ENCODE peak calls at places on chromosomes 4 and X, in six cellular contexts. W is GM23338, K is suprapubic skin, B is stomach, Y is upper lobe of left lung, L is breast epithelium. F is an unnamed sample. For H3K4me1, the result is how much of the 10 kb centered on the place peaks cover.

GRCh38 chr4:143531368-143531767 is 17.9 kb downstream of the SMARCA5 start:
- DNase-seq in Y (no peak), W (peak), B (no peak), L (no peak), K (no peak), F (no peak)

GRCh38 chr4:127586922-127587571 is 45.7 kb upstream of the INTU start:
- DNase-seq in B (no peak), K (no peak), W (peak), L (no peak), Y (no peak), F (no peak)

GRCh38 chr4:139279723-139280620 is at the start of gene MGARP:
- DNase-seq in K (no peak), Y (peak), B (no peak), W (peak), L (no peak), F (no peak)

GRCh38 chr4:140083320-140083719 is 70.7 kb downstream of the MAML3 start:
- DNase-seq in Y (no peak), L (no peak), W (no peak), K (no peak), B (no peak), F (no peak)

GRCh38 chr4:111267786-111268185 is 644.9 kb upstream of the PITX2 start:
- DNase-seq in L (no peak), W (no peak), B (no peak), Y (no peak), K (no peak), F (no peak)

GRCh38 chrX:40729923-40730584 is 5.3 kb downstream of the MED14 start:
- DNase-seq in Y (no peak), W (no peak), B (no peak), K (no peak), L (no peak), F (no peak)

GRCh38 chr4:80307183-80307735 is 28.3 kb upstream of the CFAP299 start:
- DNase-seq in K (no peak), Y (no peak), L (no peak), W (no peak), B (no peak), F (no peak)

GRCh38 chrX:70134116-70134477 is 850 bp downstream of the IGBP1 start:
- DNase-seq in B (no peak), W (peak), K (no peak), L (no peak), Y (no peak), F (no peak)

GRCh38 chr4:112847045-112847444 is 202.4 kb upstream of the ANK2 start:
- DNase-seq in L (no peak), B (no peak), K (no peak), W (no peak), Y (no peak), F (no peak)

GRCh38 chr4:169183581-169183980 is 87.2 kb downstream of the SH3RF1 start:
- DNase-seq in L (no peak), Y (no peak), W (no peak), B (no peak), K (no peak), F (no peak)

GRCh38 chrX:115968436-115969252 is 201.9 kb upstream of the AGTR2 start:
- DNase-seq in K (no peak), W (peak), B (no peak), L (no peak), Y (peak), F (peak)

GRCh38 chrX:41824551-41824950 is 98.8 kb downstream of the CASK start:
- DNase-seq in W (no peak), L (no peak), Y (no peak), B (no peak), K (no peak), F (no peak)

GRCh38 chrX:41827886-41828285 is 95.5 kb downstream of the CASK start:
- DNase-seq in K (no peak), Y (no peak), L (no peak), B (no peak), W (no peak), F (no peak)

GRCh38 chrX:41822917-41823316 is 98.9 kb downstream of the GPR82 start:
- DNase-seq in Y (no peak), K (no peak), W (no peak), L (no peak), B (no peak), F (no peak)

GRCh38 chrX:41823402-41823801 is 99.4 kb downstream of the GPR82 start:
- DNase-seq in K (no peak), Y (no peak), W (no peak), L (no peak), B (no peak), F (no peak)

GRCh38 chrX:41825796-41826195 is 97.6 kb downstream of the CASK start:
- DNase-seq in W (no peak), Y (no peak), K (no peak), B (no peak), L (no peak), F (no peak)
- TF ChIP-seq POLR2AphosphoS5 in W (no peak), Y (no peak), K (no peak), B (no peak), L (no peak), F (no peak)

GRCh38 chr4:1210971-1211370 is 38.0 kb downstream of the CTBP1 start:
- DNase-seq in W (no peak), K (peak), L (no peak), B (no peak), Y (peak), F (peak)

GRCh38 chr4:1208266-1208961 is 36.0 kb upstream of the SPON2 start:
- DNase-seq in W (peak), B (no peak), K (peak), L (no peak), Y (peak), F (peak)

GRCh38 chr4:1208970-1209704 is 36.8 kb upstream of the SPON2 start:
- DNase-seq in W (peak), B (no peak), Y (peak), L (no peak), K (peak), F (peak)

GRCh38 chr4:1210241-1210841 is 38.0 kb upstream of the SPON2 start:
- DNase-seq in W (no peak), Y (peak), L (no peak), B (no peak), K (peak), F (peak)

DNA sequence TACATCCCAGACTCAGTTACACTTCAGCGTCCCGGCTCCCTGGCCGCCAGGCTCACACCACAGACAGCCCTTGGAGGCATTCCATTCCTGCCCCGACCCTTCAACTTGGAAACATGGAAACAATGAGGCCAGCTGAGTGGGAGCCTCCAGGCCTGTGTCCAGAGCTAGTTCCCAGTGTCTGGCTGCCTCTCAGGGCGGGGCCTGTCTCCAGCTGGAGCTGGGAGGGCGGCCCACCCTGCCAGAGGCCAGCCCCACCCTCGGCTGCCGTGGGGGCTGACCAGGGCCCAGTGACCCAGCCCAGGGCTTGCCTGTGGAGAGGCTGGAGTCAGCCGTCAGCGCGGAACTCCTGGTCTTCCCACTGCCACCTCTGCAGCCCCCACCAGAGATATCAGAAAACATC is 37.4 kb upstream of the SPON2 start:
- DNase-seq in B (peak), Y (peak), K (peak), L (no peak), W (peak), F (peak)
- H3K27ac ChIP-seq in B (peak), Y (peak), K (peak), L (no peak), W (no peak), F (peak)

GRCh38 chr4:87409420-87409939 is 12.9 kb upstream of the NUDT9 start:
- DNase-seq in W (no peak), B (no peak), K (no peak), Y (no peak), L (no peak), F (no peak)

GRCh38 chr4:87406462-87406861 is 15.5 kb upstream of the HSD17B11 start:
- DNase-seq in L (no peak), K (no peak), B (no peak), Y (no peak), W (no peak), F (no peak)

GRCh38 chr4:87410669-87411068 is 11.7 kb upstream of the NUDT9 start:
- DNase-seq in Y (no peak), W (no peak), L (no peak), B (no peak), K (no peak), F (no peak)

GRCh38 chr4:87414806-87415205 is 7.6 kb upstream of the NUDT9 start:
- DNase-seq in L (no peak), B (no peak), K (no peak), Y (no peak), W (no peak), F (no peak)

GRCh38 chr4:87410157-87410556 is 12.2 kb upstream of the NUDT9 start:
- DNase-seq in K (no peak), L (no peak), W (no peak), B (no peak), Y (no peak), F (no peak)
- H3K4me1 ChIP-seq in K (under half), L (under half), W (under half), B (under half), Y (under half), F (under half)

DNA sequence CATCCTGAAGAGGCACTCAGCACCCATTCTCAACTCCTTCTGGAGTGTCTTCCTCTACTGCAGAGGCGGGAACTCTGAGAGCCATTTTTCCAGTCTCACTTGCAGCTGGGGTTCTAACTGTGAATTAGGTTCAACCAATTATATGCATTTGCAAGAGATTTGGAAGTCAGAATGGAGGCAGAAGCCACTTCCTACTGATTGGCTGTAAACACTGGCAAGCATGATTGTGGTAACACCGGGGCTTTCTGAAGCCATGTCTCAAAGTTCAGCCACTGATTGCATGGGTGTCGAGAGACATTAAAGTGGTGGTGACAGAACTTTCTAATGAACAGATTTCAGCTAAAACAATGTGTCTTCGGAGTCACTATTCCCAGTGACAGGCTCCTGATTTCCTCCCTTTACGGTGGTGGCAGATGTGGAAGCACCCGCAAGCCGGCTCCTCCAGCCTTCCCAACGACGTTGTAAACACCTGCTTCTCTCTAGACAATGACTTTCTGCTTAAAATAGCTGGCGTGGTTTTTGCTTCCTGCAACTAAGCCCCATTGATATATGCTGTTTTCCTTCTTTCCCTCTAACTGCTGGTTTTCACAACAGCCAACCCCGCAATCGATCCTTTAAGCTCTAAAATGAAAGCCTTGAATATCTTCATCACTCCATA is 92.0 kb downstream of the IRF2 start:
- DNase-seq in W (no peak), B (no peak), Y (no peak), L (no peak), K (no peak), F (no peak)
- TF ChIP-seq POLR2AphosphoS5 in W (no peak), B (no peak), Y (no peak), L (no peak), K (no peak), F (no peak)

DNA sequence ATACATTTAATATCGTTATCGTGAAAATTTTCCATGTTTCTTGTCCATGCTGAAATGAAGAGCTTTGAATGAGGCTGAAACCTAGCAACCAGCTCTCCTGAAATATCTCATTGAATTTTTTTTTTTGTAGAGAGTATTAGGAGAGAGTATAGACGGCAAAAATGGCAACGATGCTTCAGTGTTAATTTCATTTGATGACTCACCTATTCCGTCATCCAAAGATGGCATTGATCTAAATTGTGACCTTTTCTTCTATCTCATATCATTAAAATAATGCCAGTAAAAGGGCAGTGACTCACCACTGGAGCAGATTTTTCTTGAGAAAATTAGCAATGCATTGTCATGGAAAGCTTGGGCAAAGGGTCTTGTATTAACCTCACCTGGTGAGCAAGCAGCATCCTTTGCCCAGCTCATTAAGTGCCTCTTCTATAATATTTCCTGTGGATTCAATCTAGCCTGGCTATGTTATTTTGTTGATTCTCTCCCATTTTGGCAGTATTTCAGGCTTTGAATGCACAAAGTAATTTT is 19.6 kb downstream of the VMA21 start:
- DNase-seq in L (no peak), B (no peak), K (no peak), W (peak), Y (no peak), F (no peak)
- H3K27ac ChIP-seq in L (no peak), B (no peak), K (no peak), W (no peak), Y (no peak), F (no peak)

GRCh38 chr4:120005527-120005926 is 61.1 kb downstream of the MAD2L1 start:
- DNase-seq in K (no peak), L (no peak), B (no peak), W (no peak), Y (no peak), F (no peak)
- H3K4me1 ChIP-seq in K (under half), L (under half), B (under half), W (under half), Y (under half), F (under half)

F was measured in sigmoid colon.